ENCODE peak calls at places on chromosomes 3 and 15, in four cellular contexts. Y is IMR-90, C is uterus, K is adrenal gland. R is an unnamed sample.
A peak's percentile ranks its signal among the peaks of the same experiment; 100 is the strongest.

GRCh38 chr3:118772036-118773030 is 262.3 kb downstream of the IGSF11 start:
- DNase-seq in Y (no peak), C (no peak), K (no peak), R (no peak)

GRCh38 chr15:60589253-60589652 is 110.3 kb upstream of the ICE2 start:
- DNase-seq in Y (no peak), C (no peak), K (no peak), R (no peak)

GRCh38 chr15:54820811-54821210 is 375.9 kb downstream of the RSL24D1 start:
- DNase-seq in Y (no peak), C (no peak), K (no peak), R (no peak)

GRCh38 chr3:143697975-143698374 is 150.3 kb downstream of the SLC9A9 start:
- DNase-seq in Y (no peak), C (no peak), K (no peak), R (no peak)

GRCh38 chr3:19931767-19932188 is 2.2 kb downstream of the EFHB start:
- DNase-seq in Y (no peak), C (no peak), K (no peak), R (no peak)

GRCh38 chr15:63860161-63860954 is 26.6 kb upstream of the HERC1 start:
- DNase-seq in Y (no peak), C (no peak), K (no peak), R (no peak)

GRCh38 chr3:14829811-14830210 is 11.0 kb downstream of the FGD5 start:
- DNase-seq in Y (no peak), C (no peak), K (no peak), R (peak; percentile 28)

GRCh38 chr3:62521464-62522105 is 148.2 kb upstream of the FEZF2 start:
- DNase-seq in Y (no peak), C (no peak), K (no peak), R (no peak)

GRCh38 chr3:174533286-174533685 is 325.8 kb upstream of the NAALADL2 start:
- DNase-seq in Y (peak; percentile 76), C (no peak), K (no peak), R (no peak)

DNA sequence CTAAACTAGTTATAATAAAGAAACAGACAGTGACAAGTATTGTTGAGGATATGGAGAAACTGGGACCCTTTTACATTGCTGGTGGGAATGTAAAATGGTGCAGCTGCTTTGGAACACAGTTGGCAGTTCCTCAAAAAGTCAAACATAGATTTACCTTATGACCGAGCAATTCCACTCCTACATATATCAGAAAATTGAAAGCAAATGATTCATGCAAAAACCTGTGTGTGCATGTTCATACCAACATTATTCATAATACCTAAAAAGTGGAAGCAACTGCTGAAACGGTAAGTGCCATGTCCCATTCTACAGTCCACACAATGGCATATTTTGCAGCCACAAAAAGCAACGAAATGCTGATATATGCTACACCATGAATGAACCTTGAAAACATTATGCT is 12.2 kb upstream of the SEC61A1 start:
- DNase-seq in Y (no peak), C (no peak), K (no peak), R (no peak)
- H3K36me3 ChIP-seq in Y (no peaks in the 10 kb centered on the region), C (no peaks in the 10 kb centered on the region), K (no peaks in the 10 kb centered on the region), R (no peaks in the 10 kb centered on the region)

GRCh38 chr3:134373278-134373941 is 837 bp downstream of the AMOTL2 start:
- DNase-seq in Y (peak; percentile 89), C (peak; percentile 89), K (peak; percentile 72), R (peak; percentile 85)
- TF ChIP-seq POLR2A in Y (peak; percentile 53), C (peak; percentile 48), K (peak; percentile 18), R (peak; percentile 44)

DNA sequence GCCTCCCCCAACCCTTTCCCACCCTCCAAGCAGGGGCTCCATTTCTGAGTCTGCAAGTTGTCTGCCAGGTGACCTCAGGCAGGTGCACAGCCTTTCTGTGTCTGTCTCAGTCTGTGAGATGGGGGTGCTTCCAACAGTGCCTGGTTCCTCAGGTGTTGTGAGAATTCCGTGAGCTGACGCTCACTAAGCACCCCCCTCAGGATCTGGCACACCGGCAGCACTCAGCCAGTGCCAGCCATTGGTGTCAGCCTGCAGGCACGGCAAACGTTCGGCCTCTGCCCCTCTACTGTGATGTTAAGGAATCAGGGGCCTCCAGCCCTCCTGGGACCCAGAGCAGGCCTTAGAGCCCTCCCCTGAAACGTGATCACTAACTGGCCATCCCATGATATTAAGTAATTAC is 2.4 kb downstream of the KLF15 start:
- DNase-seq in Y (no peak), C (no peak), K (no peak), R (no peak)
- H3K36me3 ChIP-seq in Y (peaks cover 1% of the 10 kb centered on the region), C (no peaks in the 10 kb centered on the region), K (no peaks in the 10 kb centered on the region), R (peaks cover 4% of the 10 kb centered on the region)

GRCh38 chr3:56682458-56683121 is 475 bp downstream of the TASOR start:
- DNase-seq in Y (peak; percentile 70), C (peak; percentile 67), K (peak; percentile 69), R (peak; percentile 65)
- TF ChIP-seq POLR2A in Y (peak; percentile 88), C (peak; percentile 12), K (no peak), R (peak; percentile 55)

R was measured in prostate gland.